ENCODE peak calls at places on chromosomes 3 and 15, in eight cellular contexts. F is MCF 10A, E is GM20000, V is mucosa of descending colon, L is hepatocyte, T is BE2C, S is brain microvascular endothelial cell, D is fibroblast of the aortic adventitia. P is an unnamed sample.

GRCh38 chr3:113890256-113890900 is 51.8 kb downstream of the GRAMD1C start:
- DNase-seq in V (peak), T (peak), D (no peak), E (no peak), S (no peak), L (peak), F (peak), P (no peak)

GRCh38 chr15:75233504-75234190 is 24.5 kb upstream of the GOLGA6C start:
- DNase-seq in L (no peak), V (no peak), D (no peak), S (no peak), T (no peak), E (peak), F (no peak), P (peak)

GRCh38 chr15:92385096-92385495 is 8.6 kb upstream of the ST8SIA2 start:
- DNase-seq in D (no peak), E (no peak), T (no peak), L (no peak), S (peak), F (peak), V (no peak), P (no peak)

GRCh38 chr3:43629741-43630140 is 7.9 kb upstream of the ANO10 start:
- DNase-seq in S (no peak), T (no peak), E (no peak), F (no peak), V (no peak), L (no peak), D (peak), P (no peak)

GRCh38 chr3:10766049-10766705 is 49.9 kb upstream of the SLC6A11 start:
- DNase-seq in V (no peak), F (no peak), S (no peak), T (no peak), E (no peak), D (no peak), L (no peak), P (no peak)

GRCh38 chr3:100022506-100022905 is 91.8 kb downstream of the FILIP1L start:
- DNase-seq in D (no peak), F (no peak), T (no peak), V (no peak), E (no peak), L (no peak), S (no peak), P (no peak)

GRCh38 chr3:139572847-139573672 is 33.5 kb upstream of the RBP1 start:
- DNase-seq in T (no peak), F (peak), D (peak), V (no peak), S (no peak), L (no peak), E (no peak), P (no peak)

GRCh38 chr15:36330598-36330997 is 248.8 kb upstream of the CDIN1 start:
- DNase-seq in L (no peak), V (no peak), T (no peak), D (no peak), E (no peak), F (no peak), S (no peak), P (no peak)

GRCh38 chr3:187942658-187943241 is 197.5 kb upstream of the BCL6 start:
- DNase-seq in F (no peak), D (no peak), T (no peak), V (no peak), E (no peak), L (no peak), S (no peak), P (no peak)

GRCh38 chr3:165682734-165683133 is 154.5 kb downstream of the BCHE start:
- DNase-seq in T (no peak), S (no peak), L (no peak), D (no peak), V (no peak), F (no peak), E (no peak), P (no peak)

GRCh38 chr3:146865175-146865755 is 260.1 kb upstream of the PLSCR5 start:
- DNase-seq in T (no peak), E (no peak), F (no peak), L (peak), D (no peak), S (no peak), V (no peak), P (no peak)

GRCh38 chr15:50051811-50052419 is 67.1 kb downstream of the ATP8B4 start:
- DNase-seq in S (peak), E (peak), V (no peak), D (peak), F (peak), T (peak), L (peak), P (no peak)

GRCh38 chr3:65605876-65606432 is 432.8 kb downstream of the MAGI1 start:
- DNase-seq in T (no peak), F (peak), V (no peak), D (no peak), E (no peak), S (no peak), L (no peak), P (no peak)

GRCh38 chr15:56821721-56822425 is 88.6 kb upstream of the ZNF280D start:
- DNase-seq in E (peak), S (peak), L (peak), D (peak), T (peak), F (peak), V (peak), P (no peak)

GRCh38 chr3:132317229-132317948 is at the start of gene ACP3:
- DNase-seq in S (peak), V (peak), L (peak), E (peak), F (peak), D (peak), T (no peak), P (no peak)

GRCh38 chr3:167406876-167407492 is 26.9 kb upstream of the ZBBX start:
- DNase-seq in T (peak), S (peak), V (no peak), E (peak), D (peak), F (peak), L (peak), P (no peak)

GRCh38 chr3:124346487-124346886 is 354.6 kb upstream of the ROPN1 start:
- DNase-seq in T (no peak), E (no peak), V (no peak), L (no peak), D (no peak), F (no peak), S (no peak), P (no peak)

GRCh38 chr3:148227534-148227933 is 470.2 kb upstream of the AGTR1 start:
- DNase-seq in E (no peak), S (peak), L (no peak), D (peak), V (no peak), T (no peak), F (no peak), P (no peak)

GRCh38 chr3:79866162-79866561 is 98.4 kb upstream of the ROBO1 start:
- DNase-seq in T (no peak), D (no peak), L (no peak), F (no peak), E (no peak), V (no peak), S (no peak), P (no peak)

GRCh38 chr3:119630562-119631329 is 29.6 kb downstream of the POPDC2 start:
- DNase-seq in E (no peak), V (no peak), D (peak), T (no peak), L (peak), F (peak), S (peak), P (no peak)

GRCh38 chr15:34114739-34115138 is 12.9 kb downstream of the PGBD4 start:
- DNase-seq in T (no peak), L (no peak), D (no peak), S (no peak), V (no peak), E (no peak), F (no peak), P (no peak)

GRCh38 chr15:63110428-63111026 is 11.1 kb upstream of the LACTB start:
- DNase-seq in E (no peak), T (peak), F (no peak), D (no peak), V (no peak), L (no peak), S (no peak), P (no peak)

GRCh38 chr15:48332642-48333034 is 1.4 kb downstream of the DUT start:
- DNase-seq in F (no peak), T (no peak), L (no peak), V (no peak), E (peak), D (no peak), S (no peak), P (no peak)

GRCh38 chr15:67136802-67137201 is 71.4 kb downstream of the SMAD3 start:
- DNase-seq in S (no peak), L (no peak), V (no peak), T (no peak), D (no peak), F (no peak), E (no peak), P (no peak)

GRCh38 chr15:67134577-67135492 is 69.4 kb downstream of the SMAD3 start:
- DNase-seq in E (no peak), V (no peak), F (no peak), S (no peak), L (peak), D (no peak), T (no peak), P (no peak)

GRCh38 chr15:67137319-67137718 is 71.9 kb downstream of the SMAD3 start:
- DNase-seq in S (no peak), L (no peak), F (no peak), D (no peak), V (no peak), T (no peak), E (peak), P (no peak)

GRCh38 chr15:67133738-67134576 is 68.6 kb downstream of the SMAD3 start:
- DNase-seq in S (peak), V (no peak), E (peak), T (no peak), D (peak), L (no peak), F (no peak), P (no peak)

DNA sequence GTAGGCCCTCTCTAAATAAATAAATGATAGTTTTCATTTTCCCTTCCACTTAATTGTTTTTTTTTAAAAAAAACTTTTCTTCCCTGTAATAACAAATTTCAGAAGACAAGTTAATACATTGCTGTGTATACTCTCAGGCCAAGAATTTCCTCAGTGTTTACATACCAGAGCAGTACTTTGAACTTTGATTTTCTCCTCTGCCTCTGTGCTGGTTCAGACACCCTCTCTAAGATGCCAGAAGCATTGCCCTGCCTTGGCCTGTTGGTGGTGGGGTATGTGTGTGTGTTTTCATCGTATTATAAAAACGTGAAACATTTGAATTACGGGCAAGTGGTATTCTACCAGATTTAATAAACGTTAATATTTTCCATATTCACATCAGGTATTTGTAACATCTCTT is 70.1 kb downstream of the SMAD3 start:
- DNase-seq in S (no peak), E (no peak), D (peak), F (no peak), V (no peak), T (no peak), L (peak), P (no peak)
- TF ChIP-seq CTCF in S (no peak), E (no peak), D (peak), F (no peak), V (no peak), T (no peak), L (peak), P (no peak)

GRCh38 chr3:39383190-39383912 is at the start of gene SLC25A38:
- DNase-seq in F (peak), V (peak), S (peak), T (peak), E (peak), L (peak), D (peak), P (peak)
- TF ChIP-seq CTCF in F (peak), V (no peak), S (peak), T (peak), E (no peak), L (peak), D (peak), P (no peak)

DNA sequence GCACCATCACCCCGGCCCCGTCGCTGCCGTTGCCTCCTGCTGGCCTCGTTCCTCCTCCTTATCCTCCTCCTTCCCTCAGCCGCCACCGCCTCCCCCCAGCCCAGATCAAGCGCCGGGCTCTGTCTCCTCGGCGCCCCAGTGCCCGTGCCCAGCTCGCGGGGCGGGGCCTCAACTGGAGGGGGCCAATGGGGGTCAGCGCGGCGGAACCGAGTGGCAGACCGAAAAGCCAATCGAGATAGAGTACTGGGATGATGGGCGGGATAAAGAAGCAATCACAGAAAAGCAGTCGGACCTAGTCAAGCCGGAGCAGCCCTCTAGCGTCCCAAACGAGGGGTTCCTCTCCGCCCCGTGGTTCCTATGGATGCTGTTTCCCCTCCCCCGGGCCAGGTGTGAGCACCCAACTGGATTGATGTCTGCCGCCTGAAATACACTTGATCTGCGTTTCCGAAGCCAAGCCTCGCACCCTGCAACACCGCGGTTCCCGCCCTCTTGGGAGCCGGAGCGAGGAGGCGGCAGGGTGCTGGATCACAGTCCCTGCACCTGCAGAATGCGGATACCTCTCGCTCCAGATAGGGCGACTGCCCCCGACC is at the start of gene FRMD5:
- DNase-seq in E (peak), L (peak), F (peak), V (peak), T (peak), S (peak), D (peak), P (peak)
- TF ChIP-seq CTCF in E (no peak), L (peak), F (peak), V (peak), T (peak), S (peak), D (peak), P (no peak)

DNA sequence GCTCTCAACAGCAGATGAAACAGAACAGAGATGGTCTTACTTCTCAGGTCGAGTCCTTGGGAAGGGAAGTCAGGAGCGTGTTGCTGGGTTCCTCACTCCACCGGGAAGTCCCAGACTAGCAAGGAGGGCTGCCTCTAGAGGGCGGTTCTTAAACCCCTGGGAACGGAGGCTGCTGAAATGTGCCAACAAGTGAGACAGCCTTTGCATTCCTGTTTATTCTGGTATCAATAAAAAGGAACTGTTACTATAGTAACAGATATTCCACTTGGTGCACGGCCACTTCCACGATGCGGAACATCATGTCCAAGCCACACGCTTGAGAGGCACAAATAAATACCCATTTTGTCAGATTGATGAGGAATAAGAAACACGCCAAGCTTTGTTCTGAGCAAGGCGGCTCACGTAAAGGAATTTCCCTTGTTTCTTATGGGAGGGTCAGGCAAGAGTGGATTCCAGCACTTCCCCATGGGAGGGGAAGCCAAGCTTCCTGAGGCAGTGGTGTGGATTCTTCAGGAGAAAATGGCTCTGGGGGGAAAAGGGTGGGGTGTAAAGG is at the start of gene FAM107A:
- DNase-seq in S (peak), V (no peak), F (no peak), T (no peak), D (peak), L (no peak), E (no peak), P (no peak)
- TF ChIP-seq CTCF in S (peak), V (no peak), F (no peak), T (no peak), D (peak), L (no peak), E (no peak), P (no peak)

GRCh38 chr15:78620021-78620838 is 566 bp downstream of the CHRNA3 start:
- DNase-seq in F (no peak), E (peak), V (no peak), L (peak), S (no peak), T (peak), D (no peak), P (no peak)
- TF ChIP-seq CTCF in F (no peak), E (no peak), V (no peak), L (peak), S (peak), T (peak), D (peak), P (no peak)

GRCh38 chr3:14780927-14781507 is 37.7 kb upstream of the FGD5 start:
- DNase-seq in S (peak), F (peak), V (peak), L (peak), E (peak), D (peak), T (peak), P (no peak)
- TF ChIP-seq CTCF in S (peak), F (peak), V (no peak), L (peak), E (peak), D (peak), T (peak), P (no peak)

GRCh38 chr3:46076606-46077005 is 49.3 kb upstream of the XCR1 start:
- DNase-seq in F (peak), E (no peak), L (no peak), V (no peak), S (no peak), T (no peak), D (peak), P (no peak)
- TF ChIP-seq CTCF in F (peak), E (peak), L (peak), V (no peak), S (peak), T (no peak), D (peak), P (no peak)

DNA sequence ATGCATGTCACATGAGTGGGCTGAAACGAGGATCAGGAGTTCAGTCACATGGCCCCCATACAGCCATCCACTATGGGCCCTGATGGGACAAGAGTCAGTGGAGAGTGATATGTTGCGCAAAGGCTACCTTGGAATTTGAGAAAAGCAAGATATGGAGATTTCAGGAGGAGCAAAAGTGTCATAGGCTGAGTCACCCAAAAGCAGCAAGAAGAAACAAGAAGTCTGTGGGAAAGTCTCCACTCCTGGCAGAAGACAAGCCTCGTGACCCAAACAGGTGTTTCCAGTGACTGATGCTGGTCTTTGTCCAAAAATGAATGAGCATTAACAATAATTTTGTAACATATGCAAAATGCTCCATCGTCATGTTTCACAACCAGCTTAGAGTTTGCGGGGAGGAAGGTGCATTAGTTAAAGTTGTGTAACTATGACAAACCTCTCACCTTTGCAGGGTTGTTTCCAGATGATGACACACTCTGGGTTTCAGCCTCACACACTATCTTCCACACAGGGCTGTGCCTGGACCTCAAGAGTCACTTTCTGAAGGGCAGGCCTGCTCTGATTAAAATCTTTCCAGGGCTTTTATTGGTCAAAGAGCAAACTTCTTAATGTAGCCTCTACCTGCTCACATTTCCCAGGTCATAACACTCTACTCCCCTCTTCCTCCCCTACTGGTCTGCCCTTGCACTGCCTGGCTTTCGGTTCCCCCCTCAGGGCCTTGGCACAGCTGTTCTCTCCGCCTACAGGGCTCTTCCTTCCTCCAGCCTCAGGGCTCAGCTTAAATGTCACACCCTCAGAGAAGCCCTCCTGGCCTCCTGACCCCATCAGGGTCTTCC is 3.9 kb upstream of the DNASE1L3 start:
- DNase-seq in D (no peak), L (peak), V (peak), T (no peak), S (peak), E (peak), F (peak), P (peak)
- TF ChIP-seq CTCF in D (no peak), L (no peak), V (no peak), T (no peak), S (no peak), E (no peak), F (no peak), P (no peak)